ENCODE peak calls at places on chromosomes 11 and 22, in six cellular contexts. L, E, X, M, J and D are unnamed samples.

GRCh38 chr11:12280838-12281565 is 96.4 kb upstream of the PARVA start:
- DNase-seq in L (peak), M (peak), E (no peak), J (no peak), X (no peak), D (no peak)

GRCh38 chr11:35250192-35250591 is 111.2 kb downstream of the CD44 start:
- DNase-seq in X (no peak), L (no peak), E (no peak), J (no peak), M (no peak), D (no peak)

GRCh38 chr11:72773291-72773690 is 20.6 kb downstream of the STARD10 start:
- DNase-seq in M (peak), L (peak), X (peak), J (no peak), E (no peak), D (no peak)

GRCh38 chr11:56841210-56841810 is 92.8 kb upstream of the OR9G4 start:
- DNase-seq in M (peak), X (peak), L (peak), E (peak), J (no peak), D (no peak)

GRCh38 chr11:69808708-69809107 is 10.5 kb downstream of the FGF3 start:
- DNase-seq in J (no peak), L (peak), E (no peak), X (no peak), M (peak), D (no peak)

GRCh38 chr11:122852071-122852831 is 14.0 kb downstream of the CRTAM start:
- DNase-seq in J (peak), X (no peak), E (no peak), L (peak), M (peak), D (peak)

GRCh38 chr11:131808466-131808865 is 438.1 kb downstream of the NTM start:
- DNase-seq in J (no peak), L (no peak), E (no peak), X (no peak), M (no peak), D (no peak)

GRCh38 chr22:48233586-48233985 is 1471.1 kb downstream of the TBC1D22A start:
- DNase-seq in X (no peak), M (no peak), L (no peak), J (no peak), E (no peak), D (no peak)

GRCh38 chr11:70506658-70506970 is 108.3 kb downstream of the CTTN start:
- DNase-seq in M (no peak), E (no peak), X (no peak), L (no peak), J (no peak), D (no peak)

GRCh38 chr11:19753451-19754041 is 40.9 kb downstream of the NAV2 start:
- DNase-seq in L (peak), E (no peak), X (no peak), J (no peak), M (no peak), D (no peak)

GRCh38 chr11:20337526-20338154 is 25.9 kb upstream of the HTATIP2 start:
- DNase-seq in E (peak), X (no peak), L (peak), J (no peak), M (peak), D (no peak)

GRCh38 chr11:70313945-70314344 is 43.5 kb downstream of the PPFIA1 start:
- DNase-seq in E (no peak), L (no peak), J (no peak), X (no peak), M (no peak), D (no peak)

GRCh38 chr22:36765131-36765942 is 10.6 kb downstream of the IFT27 start:
- DNase-seq in L (no peak), J (no peak), E (no peak), M (no peak), X (no peak), D (no peak)